ENCODE peak calls at places on chromosomes 6 and 20, in nine cellular contexts. F is iris pigment epithelial cell; Z is effector memory CD4-positive, alpha-beta T cell; T is endothelial cell; L is GM13976; D is A549; X is psoas muscle; I is breast epithelium; K is ELF-1. E is an unnamed sample.

GRCh38 chr20:51529027-51529749 is 13.3 kb downstream of the NFATC2 start:
- DNase-seq in F (peak), T (no peak), I (no peak), Z (no peak), L (peak), D (no peak), K (no peak), X (no peak), E (no peak)

GRCh38 chr20:56519551-56519950 is 5.0 kb upstream of the FAM209A start:
- DNase-seq in L (no peak), Z (no peak), X (no peak), K (no peak), F (no peak), D (no peak), I (no peak), T (no peak), E (no peak)

GRCh38 chr20:19888269-19888669 is 128.9 kb upstream of the NAA20 start:
- DNase-seq in Z (no peak), D (no peak), T (no peak), I (no peak), F (peak), K (no peak), X (peak), L (no peak), E (no peak)

GRCh38 chr6:42124223-42124836 is 18.1 kb downstream of the C6orf132 start:
- DNase-seq in F (no peak), D (no peak), I (no peak), L (no peak), T (no peak), K (no peak), Z (no peak), X (no peak), E (no peak)

GRCh38 chr6:85917522-85917921 is 274.8 kb upstream of the SYNCRIP start:
- DNase-seq in T (no peak), D (no peak), X (no peak), F (no peak), I (no peak), L (no peak), K (no peak), Z (no peak), E (no peak)

GRCh38 chr6:18207438-18207837 is 52.2 kb downstream of the KDM1B start:
- DNase-seq in Z (no peak), T (no peak), K (no peak), F (no peak), I (no peak), L (no peak), X (no peak), D (no peak), E (no peak)

GRCh38 chr6:16346831-16347230 is 108.4 kb downstream of the GMPR start:
- DNase-seq in F (no peak), D (no peak), K (no peak), I (no peak), Z (no peak), T (no peak), X (no peak), L (no peak), E (no peak)

GRCh38 chr6:20605581-20605980 is 71.3 kb downstream of the CDKAL1 start:
- DNase-seq in T (no peak), D (no peak), F (peak), X (no peak), Z (no peak), I (no peak), L (no peak), K (no peak), E (no peak)

GRCh38 chr6:6783736-6784135 is 195.2 kb downstream of the LY86 start:
- DNase-seq in I (no peak), X (no peak), Z (no peak), K (no peak), F (no peak), L (no peak), D (no peak), T (no peak), E (no peak)